ENCODE peak calls at places on chromosome 20, in five cellular contexts. O, M, F, N and E are unnamed samples. For H3K27me3, the result is how much of the 10 kb centered on the place peaks cover.

GRCh38 chr20:48823960-48824497 is 3.8 kb downstream of the PREX1 start:
- DNase-seq in O (no peak), M (no peak), F (no peak), N (peak), E (peak)

GRCh38 chr20:23146857-23147256 is 60.7 kb upstream of the CD93 start:
- DNase-seq in O (no peak), M (no peak), F (no peak), N (no peak), E (no peak)

GRCh38 chr20:17343631-17344447 is 117.0 kb downstream of the PCSK2 start:
- DNase-seq in O (no peak), M (no peak), F (no peak), N (no peak), E (peak)

GRCh38 chr20:40868568-40869223 is 159.9 kb upstream of the TOP1 start:
- DNase-seq in O (no peak), M (no peak), F (no peak), N (peak), E (peak)

GRCh38 chr20:63453029-63453523 is 19.4 kb downstream of the KCNQ2 start:
- DNase-seq in O (no peak), M (no peak), F (no peak), N (peak), E (no peak)

GRCh38 chr20:49345538-49345937 is 67.7 kb upstream of the ZNFX1 start:
- DNase-seq in O (no peak), M (peak), F (peak), N (peak), E (peak)

GRCh38 chr20:41483553-41483930 is 116.9 kb upstream of the EMILIN3 start:
- DNase-seq in O (no peak), M (no peak), F (no peak), N (no peak), E (peak)

GRCh38 chr20:50710492-50711063 is 19.2 kb upstream of the RIPOR3 start:
- DNase-seq in O (no peak), M (no peak), F (no peak), N (peak), E (peak)

GRCh38 chr20:3068986-3069900 is 2.2 kb upstream of the OXT start:
- DNase-seq in O (no peak), M (no peak), F (no peak), N (no peak), E (peak)

GRCh38 chr20:37777556-37777955 is 83.7 kb downstream of the CTNNBL1 start:
- DNase-seq in O (no peak), M (no peak), F (no peak), N (peak), E (no peak)

GRCh38 chr20:14223806-14224205 is 113.6 kb downstream of the FLRT3 start:
- DNase-seq in O (no peak), M (no peak), F (no peak), N (no peak), E (no peak)

GRCh38 chr20:51275816-51276215 is 252.9 kb upstream of the KCNG1 start:
- DNase-seq in O (no peak), M (no peak), F (no peak), N (peak), E (no peak)

GRCh38 chr20:59269396-59270025 is 30.9 kb upstream of the EDN3 start:
- DNase-seq in O (no peak), M (peak), F (no peak), N (no peak), E (no peak)

GRCh38 chr20:31440012-31440659 is at the start of gene DEFB123:
- DNase-seq in O (no peak), M (no peak), F (no peak), N (no peak), E (no peak)

GRCh38 chr20:6533321-6533720 is 234.2 kb upstream of the BMP2 start:
- DNase-seq in O (no peak), M (no peak), F (no peak), N (peak), E (peak)

GRCh38 chr20:6530254-6530653 is 237.2 kb upstream of the BMP2 start:
- DNase-seq in O (no peak), M (no peak), F (no peak), N (no peak), E (no peak)

GRCh38 chr20:6530916-6531315 is 236.6 kb upstream of the BMP2 start:
- DNase-seq in O (no peak), M (no peak), F (no peak), N (no peak), E (no peak)

GRCh38 chr20:6533828-6534388 is 233.6 kb upstream of the BMP2 start:
- DNase-seq in O (no peak), M (no peak), F (no peak), N (peak), E (peak)
- H3K4me3 ChIP-seq in O (no peak), M (no peak), F (no peak), N (no peak), E (peak)

DNA sequence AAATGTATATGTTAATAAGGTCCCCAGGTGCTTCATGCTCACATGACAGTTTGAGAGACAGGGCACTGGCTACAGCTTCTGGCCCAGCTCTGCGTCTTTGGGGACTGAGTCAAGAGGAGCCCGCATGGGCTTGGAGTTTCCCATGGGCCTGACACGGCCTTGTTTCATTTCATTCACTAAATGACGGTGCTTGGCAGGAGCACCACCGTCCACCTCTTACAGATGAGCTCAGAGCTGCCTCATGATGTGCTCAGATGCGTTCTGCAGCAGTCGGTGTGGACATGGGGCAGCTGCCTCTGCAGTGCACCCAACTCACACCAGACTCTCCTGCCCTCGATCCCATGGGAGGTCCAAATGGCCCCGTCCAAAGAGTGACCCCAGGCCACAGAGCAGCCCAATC is 524.0 kb downstream of the CDH26 start:
- DNase-seq in O (no peak), M (no peak), F (no peak), N (no peak), E (no peak)
- H3K27me3 ChIP-seq in O (under half), M (under half), F (under half), N (under half), E (under half)

GRCh38 chr20:9200196-9200595 is 131.3 kb downstream of the PLCB4 start:
- DNase-seq in O (no peak), M (no peak), F (no peak), N (peak), E (no peak)
- H3K4me3 ChIP-seq in O (no peak), M (no peak), F (no peak), N (no peak), E (no peak)

DNA sequence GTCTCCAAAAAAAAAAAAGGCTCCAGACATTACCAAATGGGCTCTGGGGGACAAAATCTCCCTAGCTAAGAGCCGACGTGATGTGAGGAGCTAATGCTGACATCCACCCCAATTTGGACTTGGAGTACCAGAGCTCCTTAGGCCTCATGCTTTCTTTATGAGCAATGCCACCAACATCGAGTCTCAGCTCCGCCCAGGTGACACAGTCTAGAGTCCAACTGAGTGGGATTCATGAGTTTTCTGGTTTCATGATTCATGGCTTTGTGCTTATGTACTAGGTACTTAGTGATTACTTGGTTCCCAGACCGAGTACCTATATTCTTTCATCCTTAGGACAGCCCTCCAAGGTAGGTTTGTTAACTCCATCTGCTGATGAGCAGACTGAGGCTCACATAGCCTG is 4.4 kb downstream of the ANKRD60 start:
- DNase-seq in O (no peak), M (no peak), F (no peak), N (no peak), E (no peak)
- H3K27me3 ChIP-seq in O (half or more), M (under half), F (under half), N (half or more), E (half or more)

GRCh38 chr20:44908987-44909871 is 631 bp upstream of the PABPC1L start:
- DNase-seq in O (peak), M (peak), F (no peak), N (no peak), E (no peak)
- H3K4me3 ChIP-seq in O (peak), M (no peak), F (peak), N (peak), E (peak)

GRCh38 chr20:21390768-21391167 is 6.6 kb downstream of the NKX2-4 start:
- DNase-seq in O (no peak), M (no peak), F (no peak), N (no peak), E (no peak)
- H3K27me3 ChIP-seq in O (half or more), M (under half), F (under half), N (half or more), E (under half)

GRCh38 chr20:61978491-61978890 is 87.2 kb downstream of the TAF4 start:
- DNase-seq in O (no peak), M (no peak), F (no peak), N (no peak), E (no peak)
- H3K4me3 ChIP-seq in O (no peak), M (no peak), F (no peak), N (no peak), E (no peak)